ENCODE peak calls at places on chromosomes 4 and X, in six cellular contexts. C is neural crest cell, X is pancreas, Q is lower leg skin, O is adrenal gland, U is A673. A is an unnamed sample.

GRCh38 chr4:66489783-66490452 is 819.6 kb upstream of the EPHA5 start:
- DNase-seq in X (no peak), O (no peak), C (no peak), U (no peak), Q (no peak), A (no peak)

GRCh38 chr4:89134775-89135319 is 23.5 kb downstream of the TIGD2 start:
- DNase-seq in C (no peak), X (no peak), Q (no peak), U (peak; percentile 5), O (no peak), A (no peak)

GRCh38 chr4:82799006-82799881 is 648 bp upstream of the SCD5 start:
- DNase-seq in Q (no peak), X (no peak), C (no peak), O (no peak), U (no peak), A (no peak)

GRCh38 chr4:130029442-130029841 is 933.5 kb downstream of the C4orf33 start:
- DNase-seq in C (no peak), X (no peak), O (no peak), Q (no peak), U (no peak), A (no peak)

GRCh38 chr4:110309686-110310085 is 111.3 kb upstream of the ELOVL6 start:
- DNase-seq in X (no peak), U (peak; percentile 88), Q (no peak), O (no peak), C (no peak), A (no peak)

GRCh38 chrX:3299626-3300025 is 46.8 kb downstream of the MXRA5 start:
- DNase-seq in X (no peak), U (no peak), Q (no peak), C (no peak), O (no peak), A (no peak)

GRCh38 chr4:170271723-170272122 is 182.0 kb upstream of the AADAT start:
- DNase-seq in O (no peak), U (no peak), X (no peak), Q (no peak), C (no peak), A (no peak)

GRCh38 chrX:7316280-7316679 is 168.3 kb upstream of the PUDP start:
- DNase-seq in O (no peak), C (no peak), Q (no peak), X (no peak), U (no peak), A (no peak)

GRCh38 chrX:103153661-103154060 is 60.7 kb upstream of the NXF3 start:
- DNase-seq in X (no peak), U (no peak), O (no peak), C (no peak), Q (no peak), A (no peak)

GRCh38 chrX:23820235-23820782 is 37.3 kb downstream of the SAT1 start:
- DNase-seq in C (no peak), Q (no peak), O (no peak), X (no peak), U (no peak), A (no peak)

GRCh38 chr4:61202100-61202637 is 2.0 kb downstream of the ADGRL3 start:
- DNase-seq in U (no peak), O (no peak), X (peak; percentile 60), C (peak; percentile 15), Q (no peak), A (peak; percentile 39)

GRCh38 chrX:71111851-71112468 is 583 bp upstream of the IL2RG start:
- DNase-seq in U (no peak), X (no peak), Q (no peak), C (no peak), O (no peak), A (no peak)

GRCh38 chr4:147965056-147965455 is 233.2 kb downstream of the ARHGAP10 start:
- DNase-seq in U (no peak), O (no peak), X (no peak), Q (no peak), C (no peak), A (no peak)

GRCh38 chr4:147639388-147639787 is 22.2 kb downstream of the TMEM184C start:
- DNase-seq in Q (no peak), U (no peak), X (no peak), O (no peak), C (no peak), A (no peak)

GRCh38 chrX:146186540-146186939 is 368.9 kb downstream of the SLITRK2 start:
- DNase-seq in U (no peak), X (no peak), Q (no peak), C (no peak), O (peak; percentile 42), A (no peak)

GRCh38 chr4:893276-893994 is 38.7 kb downstream of the GAK start:
- DNase-seq in C (no peak), O (no peak), U (no peak), Q (no peak), X (peak; percentile 67), A (no peak)

GRCh38 chrX:8139713-8140112 is 31.4 kb downstream of the VCX2 start:
- DNase-seq in Q (no peak), O (no peak), X (no peak), C (no peak), U (no peak), A (no peak)

GRCh38 chr4:89048906-89049601 is 7.9 kb downstream of the FAM13A start:
- DNase-seq in U (no peak), X (no peak), C (no peak), Q (no peak), O (no peak), A (no peak)

GRCh38 chrX:17689971-17690409 is 47.3 kb upstream of the SCML1 start:
- DNase-seq in X (no peak), Q (peak; percentile 36), O (peak; percentile 78), C (peak; percentile 59), U (peak; percentile 71), A (peak; percentile 47)

GRCh38 chr4:166293551-166293950 is 420.5 kb downstream of the TLL1 start:
- DNase-seq in Q (no peak), O (no peak), C (no peak), X (no peak), U (no peak), A (no peak)

GRCh38 chrX:110346681-110347080 is 12.0 kb upstream of the RTL9 start:
- DNase-seq in C (no peak), O (no peak), X (no peak), Q (peak; percentile 11), U (no peak), A (peak; percentile 3)
- TF ChIP-seq CTCF in C (no peak), O (no peak), X (no peak), Q (no peak), U (no peak), A (no peak)

GRCh38 chr4:84317513-84317912 is 181.6 kb downstream of the NKX6-1 start:
- DNase-seq in C (no peak), U (no peak), Q (no peak), X (no peak), O (no peak), A (no peak)

GRCh38 chr4:84324303-84324702 is 174.8 kb downstream of the NKX6-1 start:
- DNase-seq in C (no peak), X (no peak), U (no peak), Q (no peak), O (no peak), A (no peak)

GRCh38 chr4:84324850-84325249 is 174.2 kb downstream of the NKX6-1 start:
- DNase-seq in O (no peak), C (peak; percentile 5), X (peak; percentile 23), Q (no peak), U (no peak), A (no peak)

DNA sequence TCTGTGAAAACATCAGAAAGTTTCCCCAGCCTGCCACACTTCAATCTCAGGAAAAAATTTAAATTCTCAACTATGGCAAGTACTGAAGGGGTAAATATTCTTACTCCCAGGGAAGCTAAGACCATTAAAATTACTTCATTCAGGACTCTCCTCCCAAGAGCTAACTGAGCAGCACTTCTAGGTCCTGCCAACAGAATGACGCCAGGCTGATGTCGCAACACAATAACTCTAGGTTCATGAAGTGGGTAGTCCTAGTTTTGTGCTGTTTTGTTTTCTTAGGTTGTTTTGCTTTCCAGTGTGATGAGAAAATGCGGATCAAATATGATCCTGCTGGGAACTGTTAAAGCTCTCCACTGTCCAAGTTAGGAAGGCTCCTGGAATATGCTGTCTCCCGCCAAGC is 180.0 kb downstream of the NKX6-1 start:
- DNase-seq in X (no peak), Q (no peak), O (no peak), C (no peak), U (peak; percentile 4), A (no peak)
- TF ChIP-seq CTCF in X (no peak), Q (no peak), O (no peak), C (no peak), U (no peak), A (no peak)

GRCh38 chr4:75892508-75892907 is 9.7 kb downstream of the PPEF2 start:
- DNase-seq in X (no peak), C (no peak), Q (no peak), O (no peak), U (no peak), A (peak; percentile 20)
- TF ChIP-seq CTCF in X (no peak), C (peak; percentile 48), Q (no peak), O (no peak), U (no peak), A (peak; percentile 44)

GRCh38 chrX:39601193-39602085 is 496.3 kb downstream of the BCOR start:
- DNase-seq in C (no peak), O (no peak), U (no peak), X (no peak), Q (no peak), A (no peak)

GRCh38 chrX:39600222-39600621 is 497.5 kb downstream of the BCOR start:
- DNase-seq in O (no peak), C (no peak), X (no peak), U (no peak), Q (no peak), A (no peak)

GRCh38 chrX:39603291-39603690 is 494.5 kb downstream of the BCOR start:
- DNase-seq in U (no peak), C (no peak), O (no peak), Q (no peak), X (no peak), A (no peak)

GRCh38 chrX:39599339-39599738 is 498.4 kb downstream of the BCOR start:
- DNase-seq in Q (no peak), C (no peak), O (no peak), U (no peak), X (no peak), A (no peak)

DNA sequence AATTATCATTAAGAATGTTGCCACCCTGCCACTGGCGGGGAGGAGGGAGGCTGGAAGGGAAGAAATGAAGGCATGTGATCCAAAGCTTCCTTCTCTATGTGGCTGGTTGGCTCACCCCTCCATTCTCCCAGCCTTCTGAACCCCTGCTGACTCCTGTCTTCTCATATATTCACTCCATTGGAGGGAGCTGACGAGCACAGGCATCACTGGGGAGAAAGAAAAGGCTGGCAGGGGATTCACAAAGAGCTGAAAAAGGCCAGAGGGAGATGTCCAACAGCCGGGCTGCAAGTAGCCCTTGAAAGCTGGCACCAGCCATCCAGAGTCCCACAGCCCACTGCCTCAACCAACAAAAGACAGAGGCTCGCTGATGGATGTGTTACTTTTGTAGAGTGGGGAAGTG is 495.5 kb downstream of the BCOR start:
- DNase-seq in Q (no peak), C (no peak), X (no peak), O (no peak), U (no peak), A (no peak)
- TF ChIP-seq CTCF in Q (no peak), C (no peak), X (no peak), O (no peak), U (no peak), A (no peak)

DNA sequence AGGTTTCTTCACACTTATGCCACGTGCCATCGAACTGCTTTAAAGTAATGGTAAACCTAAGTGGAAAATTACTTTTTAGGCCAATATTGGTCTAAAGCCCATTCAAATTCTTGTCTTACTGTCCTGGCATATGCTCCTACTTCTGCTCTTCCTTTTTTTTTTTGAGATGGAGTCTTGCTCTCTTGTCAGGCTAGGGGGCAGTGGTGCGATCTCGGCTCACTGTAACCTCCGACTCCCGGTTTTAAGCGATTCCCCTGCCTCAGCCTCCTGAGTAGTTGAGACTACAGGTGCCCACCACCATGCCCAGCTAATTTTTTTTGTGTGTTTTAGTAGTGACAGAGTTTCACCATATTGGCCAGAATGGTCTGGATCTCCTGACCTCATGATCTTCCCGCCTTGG is 129.0 kb upstream of the TECRL start:
- DNase-seq in O (no peak), Q (no peak), U (peak; percentile 4), X (no peak), C (no peak), A (peak; percentile 6)
- TF ChIP-seq CTCF in O (no peak), Q (no peak), U (peak; percentile 31), X (no peak), C (peak; percentile 39), A (no peak)

A was measured in endothelial cell.